ENCODE peak calls at places on chromosomes 13 and 19, in five cellular contexts. One of them, this sample, is unnamed.
A peak's percentile ranks its signal among the peaks of the same experiment; 100 is the strongest.

GRCh38 chr13:80173224-80173623 is 167.7 kb downstream of the SPRY2 start:
- DNase-seq in HepG2: no peak
- DNase-seq in ascending aorta: no peak
- DNase-seq in neuronal stem cell: no peak
- DNase-seq in stomach: no peak
- DNase-seq in this sample: no peak

GRCh38 chr19:21398851-21399250 is 1.9 kb downstream of the ZNF493 start:
- DNase-seq in HepG2: no peak
- DNase-seq in ascending aorta: no peak
- DNase-seq in neuronal stem cell: no peak
- DNase-seq in stomach: no peak
- DNase-seq in this sample: no peak

GRCh38 chr19:8526345-8527062 is 12.5 kb upstream of the ZNF414 start:
- DNase-seq in HepG2: peak; percentile 87
- DNase-seq in ascending aorta: peak; percentile 92
- DNase-seq in neuronal stem cell: peak; percentile 92
- DNase-seq in stomach: peak; percentile 93
- DNase-seq in this sample: peak; percentile 92

GRCh38 chr19:46256855-46257254 is 27.3 kb downstream of the IGFL1 start:
- DNase-seq in HepG2: no peak
- DNase-seq in ascending aorta: no peak
- DNase-seq in neuronal stem cell: no peak
- DNase-seq in stomach: no peak
- DNase-seq in this sample: no peak

GRCh38 chr19:1811472-1811894 is 593 bp downstream of the ATP8B3 start:
- DNase-seq in HepG2: peak; percentile 59
- DNase-seq in ascending aorta: peak; percentile 93
- DNase-seq in neuronal stem cell: no peak
- DNase-seq in stomach: peak; percentile 83
- DNase-seq in this sample: peak; percentile 30

GRCh38 chr13:109737606-109738005 is 48.8 kb downstream of the IRS2 start:
- DNase-seq in HepG2: no peak
- DNase-seq in ascending aorta: no peak
- DNase-seq in neuronal stem cell: no peak
- DNase-seq in stomach: no peak
- DNase-seq in this sample: no peak

GRCh38 chr13:46213242-46213641 is 1.5 kb downstream of the LRRC63 start:
- DNase-seq in HepG2: no peak
- DNase-seq in ascending aorta: no peak
- DNase-seq in neuronal stem cell: no peak
- DNase-seq in stomach: no peak
- DNase-seq in this sample: no peak

GRCh38 chr19:10748924-10749434 is 31.1 kb downstream of the DNM2 start:
- DNase-seq in HepG2: peak; percentile 94
- DNase-seq in ascending aorta: no peak
- DNase-seq in neuronal stem cell: no peak
- DNase-seq in stomach: peak; percentile 97
- DNase-seq in this sample: peak; percentile 22

GRCh38 chr19:1311543-1312091 is 25.9 kb downstream of the EFNA2 start:
- DNase-seq in HepG2: no peak
- DNase-seq in ascending aorta: no peak
- DNase-seq in neuronal stem cell: no peak
- DNase-seq in stomach: no peak
- DNase-seq in this sample: no peak

GRCh38 chr19:27780367-27781065 is 1432.4 kb downstream of the UQCRFS1 start:
- DNase-seq in HepG2: no peak
- DNase-seq in ascending aorta: no peak
- DNase-seq in neuronal stem cell: no peak
- DNase-seq in stomach: no peak
- DNase-seq in this sample: no peak

GRCh38 chr19:44894946-44895345 is 3.9 kb downstream of the TOMM40 start:
- DNase-seq in HepG2: no peak
- DNase-seq in ascending aorta: no peak
- DNase-seq in neuronal stem cell: no peak
- DNase-seq in stomach: no peak
- DNase-seq in this sample: no peak

DNA sequence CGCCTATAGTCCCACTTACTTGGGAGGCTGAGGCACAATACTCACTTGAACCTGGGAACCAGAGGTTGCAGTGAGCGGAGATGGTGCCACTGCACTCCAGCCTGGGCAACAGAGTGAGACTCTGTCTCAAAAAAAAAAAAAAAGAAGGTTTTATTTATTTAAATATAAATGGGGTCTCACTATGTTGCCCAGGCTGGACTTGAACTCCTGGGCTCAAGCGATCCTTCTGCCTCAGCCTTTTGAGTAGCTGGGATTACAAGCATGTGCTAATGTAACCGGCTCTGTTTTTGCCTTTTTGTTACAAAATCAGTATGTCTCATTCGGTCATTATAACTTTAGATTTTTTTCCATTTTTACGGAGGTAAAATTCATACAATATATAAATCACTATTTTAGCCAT is 24.2 kb downstream of the FBXO27 start:
- DNase-seq in HepG2: no peak
- DNase-seq in ascending aorta: no peak
- DNase-seq in neuronal stem cell: no peak
- DNase-seq in stomach: no peak
- DNase-seq in this sample: no peak
- H3K27me3 ChIP-seq in HepG2: no peaks in the 10 kb centered on the region
- H3K27me3 ChIP-seq in ascending aorta: no peaks in the 10 kb centered on the region
- H3K27me3 ChIP-seq in neuronal stem cell: no peaks in the 10 kb centered on the region
- H3K27me3 ChIP-seq in stomach: no peaks in the 10 kb centered on the region
- H3K27me3 ChIP-seq in this sample: no peaks in the 10 kb centered on the region

DNA sequence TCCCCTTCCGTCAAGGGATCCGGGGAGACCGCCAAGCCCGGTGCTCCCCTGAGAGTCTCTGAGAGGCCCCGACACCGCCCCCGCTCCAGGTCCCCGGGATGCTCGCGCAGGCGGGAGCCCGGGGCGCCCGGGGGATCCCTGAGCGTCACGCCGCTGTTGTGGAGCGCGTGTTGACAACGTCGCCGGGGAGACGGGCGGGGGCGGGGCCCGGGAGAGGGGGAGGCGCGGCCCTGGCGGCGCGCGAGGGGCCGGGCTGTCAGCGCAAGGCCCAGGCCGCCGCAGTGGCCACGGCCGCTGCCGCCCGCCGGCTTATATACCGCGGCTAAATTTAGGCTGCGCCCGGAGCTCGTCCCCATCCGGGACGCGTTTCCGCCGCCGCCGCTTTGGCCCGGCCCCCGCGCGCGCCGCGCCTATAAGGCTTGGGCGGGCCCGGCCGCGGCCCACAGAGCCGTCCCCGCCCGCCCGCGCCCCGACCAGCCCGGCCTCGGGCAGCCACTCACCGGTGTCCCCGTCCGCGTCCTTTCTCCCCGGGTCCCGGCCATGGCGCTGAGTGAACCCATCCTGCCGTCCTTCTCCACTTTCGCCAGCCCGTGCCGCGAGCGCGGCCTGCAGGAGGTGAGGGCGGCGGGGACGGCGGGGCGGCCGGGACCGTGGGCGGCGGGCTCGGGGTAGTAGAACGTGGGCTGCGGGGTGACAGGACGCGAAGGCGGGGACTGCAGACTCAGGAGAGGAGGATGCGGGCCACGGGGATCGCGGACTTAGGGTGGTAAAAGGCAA is at the start of gene KLF2:
- DNase-seq in HepG2: peak; percentile 28
- DNase-seq in ascending aorta: peak; percentile 97
- DNase-seq in neuronal stem cell: peak; percentile 78
- DNase-seq in stomach: peak; percentile 93
- DNase-seq in this sample: peak; percentile 94
- H3K27me3 ChIP-seq in HepG2: peaks cover 2% of the 10 kb centered on the region
- H3K27me3 ChIP-seq in ascending aorta: no peaks in the 10 kb centered on the region
- H3K27me3 ChIP-seq in neuronal stem cell: peaks cover 35% of the 10 kb centered on the region
- H3K27me3 ChIP-seq in stomach: no peaks in the 10 kb centered on the region
- H3K27me3 ChIP-seq in this sample: no peaks in the 10 kb centered on the region

GRCh38 chr19:41910240-41910991 is 17.8 kb downstream of the ERFL start:
- DNase-seq in HepG2: no peak
- DNase-seq in ascending aorta: no peak
- DNase-seq in neuronal stem cell: no peak
- DNase-seq in stomach: no peak
- DNase-seq in this sample: no peak

GRCh38 chr19:41912899-41913475 is 15.3 kb downstream of the ERFL start:
- DNase-seq in HepG2: no peak
- DNase-seq in ascending aorta: no peak
- DNase-seq in neuronal stem cell: no peak
- DNase-seq in stomach: no peak
- DNase-seq in this sample: no peak

GRCh38 chr19:41913476-41914190 is 14.6 kb downstream of the ERFL start:
- DNase-seq in HepG2: no peak
- DNase-seq in ascending aorta: no peak
- DNase-seq in neuronal stem cell: no peak
- DNase-seq in stomach: no peak
- DNase-seq in this sample: no peak

GRCh38 chr19:41910992-41911888 is 17.0 kb downstream of the ERFL start:
- DNase-seq in HepG2: no peak
- DNase-seq in ascending aorta: no peak
- DNase-seq in neuronal stem cell: no peak
- DNase-seq in stomach: no peak
- DNase-seq in this sample: no peak

GRCh38 chr19:41911889-41912731 is 16.1 kb downstream of the ERFL start:
- DNase-seq in HepG2: no peak
- DNase-seq in ascending aorta: no peak
- DNase-seq in neuronal stem cell: no peak
- DNase-seq in stomach: no peak
- DNase-seq in this sample: no peak
- H3K27me3 ChIP-seq in HepG2: peaks cover 10% of the 10 kb centered on the region
- H3K27me3 ChIP-seq in ascending aorta: peaks cover 13% of the 10 kb centered on the region
- H3K27me3 ChIP-seq in neuronal stem cell: peaks cover 38% of the 10 kb centered on the region
- H3K27me3 ChIP-seq in stomach: peaks cover 7% of the 10 kb centered on the region
- H3K27me3 ChIP-seq in this sample: peaks cover 46% of the 10 kb centered on the region

GRCh38 chr19:14248578-14249011 is 42.6 kb upstream of the ADGRL1 start:
- DNase-seq in HepG2: no peak
- DNase-seq in ascending aorta: peak; percentile 71
- DNase-seq in neuronal stem cell: peak; percentile 87
- DNase-seq in stomach: no peak
- DNase-seq in this sample: peak; percentile 57

GRCh38 chr19:14250870-14251269 is 44.9 kb upstream of the ADGRL1 start:
- DNase-seq in HepG2: no peak
- DNase-seq in ascending aorta: no peak
- DNase-seq in neuronal stem cell: no peak
- DNase-seq in stomach: no peak
- DNase-seq in this sample: no peak
- H3K27me3 ChIP-seq in HepG2: no peaks in the 10 kb centered on the region
- H3K27me3 ChIP-seq in ascending aorta: no peaks in the 10 kb centered on the region
- H3K27me3 ChIP-seq in neuronal stem cell: no peaks in the 10 kb centered on the region
- H3K27me3 ChIP-seq in stomach: no peaks in the 10 kb centered on the region
- H3K27me3 ChIP-seq in this sample: no peaks in the 10 kb centered on the region

GRCh38 chr13:97289514-97290298 is 67.6 kb downstream of the MBNL2 start:
- DNase-seq in HepG2: no peak
- DNase-seq in ascending aorta: no peak
- DNase-seq in neuronal stem cell: no peak
- DNase-seq in stomach: no peak
- DNase-seq in this sample: no peak
- H3K27me3 ChIP-seq in HepG2: no peaks in the 10 kb centered on the region
- H3K27me3 ChIP-seq in ascending aorta: no peaks in the 10 kb centered on the region
- H3K27me3 ChIP-seq in neuronal stem cell: no peaks in the 10 kb centered on the region
- H3K27me3 ChIP-seq in stomach: no peaks in the 10 kb centered on the region
- H3K27me3 ChIP-seq in this sample: no peaks in the 10 kb centered on the region

GRCh38 chr19:18784786-18785120 is 6.4 kb downstream of the COMP start:
- DNase-seq in HepG2: no peak
- DNase-seq in ascending aorta: no peak
- DNase-seq in neuronal stem cell: no peak
- DNase-seq in stomach: no peak
- DNase-seq in this sample: no peak

GRCh38 chr19:18781885-18782527 is 9.1 kb downstream of the COMP start:
- DNase-seq in HepG2: no peak
- DNase-seq in ascending aorta: no peak
- DNase-seq in neuronal stem cell: no peak
- DNase-seq in stomach: no peak
- DNase-seq in this sample: no peak

GRCh38 chr19:18783958-18784785 is 6.9 kb downstream of the COMP start:
- DNase-seq in HepG2: no peak
- DNase-seq in ascending aorta: no peak
- DNase-seq in neuronal stem cell: no peak
- DNase-seq in stomach: no peak
- DNase-seq in this sample: no peak

GRCh38 chr19:18782559-18783225 is 8.4 kb downstream of the COMP start:
- DNase-seq in HepG2: no peak
- DNase-seq in ascending aorta: no peak
- DNase-seq in neuronal stem cell: no peak
- DNase-seq in stomach: no peak
- DNase-seq in this sample: no peak

GRCh38 chr19:18785179-18786124 is 5.7 kb downstream of the COMP start:
- DNase-seq in HepG2: peak; percentile 65
- DNase-seq in ascending aorta: peak; percentile 80
- DNase-seq in neuronal stem cell: peak; percentile 81
- DNase-seq in stomach: peak; percentile 82
- DNase-seq in this sample: peak; percentile 34
- H3K27me3 ChIP-seq in HepG2: peaks cover 11% of the 10 kb centered on the region
- H3K27me3 ChIP-seq in ascending aorta: peaks cover 34% of the 10 kb centered on the region
- H3K27me3 ChIP-seq in neuronal stem cell: peaks cover 36% of the 10 kb centered on the region
- H3K27me3 ChIP-seq in stomach: peaks cover 30% of the 10 kb centered on the region
- H3K27me3 ChIP-seq in this sample: peaks cover 36% of the 10 kb centered on the region

This sample was measured in endothelial cell of umbilical vein.